ENCODE peak calls at places on chromosomes 11 and 22, in ten cellular contexts. One of them, this sample, is unnamed.

GRCh38 chr22:39287076-39287743 is 32.2 kb downstream of the RPL3 start:
- DNase-seq in thyroid gland: no peak
- DNase-seq in RWPE1: no peak
- DNase-seq in esophagus muscularis mucosa: no peak
- DNase-seq in tibial artery: no peak
- DNase-seq in BE2C: no peak
- DNase-seq in left ventricle myocardium inferior: no peak
- DNase-seq in fibroblast of villous mesenchyme: peak
- DNase-seq in uterus: no peak
- DNase-seq in WERI-Rb-1: no peak
- DNase-seq in this sample: no peak

GRCh38 chr22:45977551-45978274 is 751 bp upstream of the WNT7B start:
- DNase-seq in esophagus muscularis mucosa: no peak
- DNase-seq in WERI-Rb-1: peak
- DNase-seq in thyroid gland: peak
- DNase-seq in fibroblast of villous mesenchyme: no peak
- DNase-seq in RWPE1: no peak
- DNase-seq in BE2C: peak
- DNase-seq in uterus: no peak
- DNase-seq in tibial artery: no peak
- DNase-seq in left ventricle myocardium inferior: no peak
- DNase-seq in this sample: no peak

GRCh38 chr11:124081496-124081895 is 33.8 kb upstream of the VWA5A start:
- DNase-seq in tibial artery: no peak
- DNase-seq in fibroblast of villous mesenchyme: no peak
- DNase-seq in WERI-Rb-1: no peak
- DNase-seq in RWPE1: no peak
- DNase-seq in BE2C: no peak
- DNase-seq in esophagus muscularis mucosa: no peak
- DNase-seq in thyroid gland: no peak
- DNase-seq in uterus: no peak
- DNase-seq in left ventricle myocardium inferior: no peak
- DNase-seq in this sample: no peak

GRCh38 chr11:3341298-3341697 is 37.6 kb downstream of the ZNF195 start:
- DNase-seq in WERI-Rb-1: peak
- DNase-seq in BE2C: peak
- DNase-seq in left ventricle myocardium inferior: peak
- DNase-seq in fibroblast of villous mesenchyme: peak
- DNase-seq in RWPE1: peak
- DNase-seq in tibial artery: no peak
- DNase-seq in esophagus muscularis mucosa: no peak
- DNase-seq in uterus: no peak
- DNase-seq in thyroid gland: peak
- DNase-seq in this sample: no peak

GRCh38 chr11:124983674-124984511 is 29.9 kb downstream of the CCDC15 start:
- DNase-seq in thyroid gland: no peak
- DNase-seq in left ventricle myocardium inferior: no peak
- DNase-seq in esophagus muscularis mucosa: no peak
- DNase-seq in BE2C: no peak
- DNase-seq in WERI-Rb-1: no peak
- DNase-seq in fibroblast of villous mesenchyme: no peak
- DNase-seq in RWPE1: no peak
- DNase-seq in tibial artery: no peak
- DNase-seq in uterus: no peak
- DNase-seq in this sample: no peak

GRCh38 chr22:39765029-39765428 is 128.5 kb downstream of the ENTHD1 start:
- DNase-seq in esophagus muscularis mucosa: no peak
- DNase-seq in BE2C: no peak
- DNase-seq in uterus: no peak
- DNase-seq in left ventricle myocardium inferior: no peak
- DNase-seq in thyroid gland: no peak
- DNase-seq in tibial artery: no peak
- DNase-seq in WERI-Rb-1: no peak
- DNase-seq in RWPE1: no peak
- DNase-seq in fibroblast of villous mesenchyme: no peak
- DNase-seq in this sample: no peak

GRCh38 chr11:59144096-59144495 is 1.4 kb downstream of the FAM111A start:
- DNase-seq in RWPE1: no peak
- DNase-seq in tibial artery: no peak
- DNase-seq in left ventricle myocardium inferior: no peak
- DNase-seq in fibroblast of villous mesenchyme: no peak
- DNase-seq in esophagus muscularis mucosa: no peak
- DNase-seq in BE2C: no peak
- DNase-seq in thyroid gland: no peak
- DNase-seq in uterus: no peak
- DNase-seq in WERI-Rb-1: no peak
- DNase-seq in this sample: no peak

GRCh38 chr22:43467171-43467570 is 55.4 kb downstream of the MPPED1 start:
- DNase-seq in uterus: no peak
- DNase-seq in esophagus muscularis mucosa: no peak
- DNase-seq in RWPE1: no peak
- DNase-seq in fibroblast of villous mesenchyme: no peak
- DNase-seq in BE2C: no peak
- DNase-seq in thyroid gland: peak
- DNase-seq in WERI-Rb-1: no peak
- DNase-seq in tibial artery: no peak
- DNase-seq in left ventricle myocardium inferior: no peak
- DNase-seq in this sample: no peak

GRCh38 chr22:26168934-26169311 is 339 bp upstream of the SEZ6L start:
- DNase-seq in fibroblast of villous mesenchyme: no peak
- DNase-seq in tibial artery: no peak
- DNase-seq in BE2C: no peak
- DNase-seq in RWPE1: no peak
- DNase-seq in thyroid gland: no peak
- DNase-seq in esophagus muscularis mucosa: no peak
- DNase-seq in uterus: no peak
- DNase-seq in left ventricle myocardium inferior: peak
- DNase-seq in WERI-Rb-1: peak
- DNase-seq in this sample: no peak

GRCh38 chr22:41352058-41352457 is 29.7 kb upstream of the TEF start:
- DNase-seq in RWPE1: no peak
- DNase-seq in thyroid gland: no peak
- DNase-seq in fibroblast of villous mesenchyme: peak
- DNase-seq in tibial artery: no peak
- DNase-seq in esophagus muscularis mucosa: no peak
- DNase-seq in left ventricle myocardium inferior: no peak
- DNase-seq in WERI-Rb-1: no peak
- DNase-seq in uterus: no peak
- DNase-seq in BE2C: no peak
- DNase-seq in this sample: no peak

GRCh38 chr11:110992481-110992880 is 253.0 kb upstream of the POU2AF2 start:
- DNase-seq in BE2C: no peak
- DNase-seq in left ventricle myocardium inferior: no peak
- DNase-seq in esophagus muscularis mucosa: no peak
- DNase-seq in tibial artery: no peak
- DNase-seq in fibroblast of villous mesenchyme: no peak
- DNase-seq in thyroid gland: no peak
- DNase-seq in uterus: no peak
- DNase-seq in WERI-Rb-1: no peak
- DNase-seq in RWPE1: no peak
- DNase-seq in this sample: no peak

GRCh38 chr11:117950320-117950719 is 21.1 kb upstream of the TMPRSS13 start:
- DNase-seq in tibial artery: no peak
- DNase-seq in thyroid gland: peak
- DNase-seq in left ventricle myocardium inferior: no peak
- DNase-seq in BE2C: no peak
- DNase-seq in fibroblast of villous mesenchyme: no peak
- DNase-seq in esophagus muscularis mucosa: peak
- DNase-seq in RWPE1: no peak
- DNase-seq in uterus: no peak
- DNase-seq in WERI-Rb-1: no peak
- DNase-seq in this sample: peak
- TF ChIP-seq CTCF in tibial artery: no peak
- TF ChIP-seq CTCF in thyroid gland: no peak
- TF ChIP-seq CTCF in left ventricle myocardium inferior: peak
- TF ChIP-seq CTCF in BE2C: peak
- TF ChIP-seq CTCF in fibroblast of villous mesenchyme: no peak
- TF ChIP-seq CTCF in esophagus muscularis mucosa: no peak
- TF ChIP-seq CTCF in RWPE1: no peak
- TF ChIP-seq CTCF in uterus: no peak
- TF ChIP-seq CTCF in WERI-Rb-1: no peak
- TF ChIP-seq CTCF in this sample: no peak

GRCh38 chr11:46216040-46216764 is 61.3 kb upstream of the CREB3L1 start:
- DNase-seq in RWPE1: no peak
- DNase-seq in left ventricle myocardium inferior: no peak
- DNase-seq in BE2C: no peak
- DNase-seq in uterus: no peak
- DNase-seq in WERI-Rb-1: no peak
- DNase-seq in tibial artery: no peak
- DNase-seq in fibroblast of villous mesenchyme: peak
- DNase-seq in esophagus muscularis mucosa: no peak
- DNase-seq in thyroid gland: no peak
- DNase-seq in this sample: no peak

GRCh38 chr11:46215208-46215931 is 62.1 kb upstream of the CREB3L1 start:
- DNase-seq in BE2C: no peak
- DNase-seq in uterus: no peak
- DNase-seq in tibial artery: no peak
- DNase-seq in RWPE1: no peak
- DNase-seq in WERI-Rb-1: no peak
- DNase-seq in fibroblast of villous mesenchyme: no peak
- DNase-seq in esophagus muscularis mucosa: no peak
- DNase-seq in left ventricle myocardium inferior: no peak
- DNase-seq in thyroid gland: no peak
- DNase-seq in this sample: no peak

GRCh38 chr11:46210133-46210636 is 67.3 kb upstream of the CREB3L1 start:
- DNase-seq in thyroid gland: no peak
- DNase-seq in esophagus muscularis mucosa: no peak
- DNase-seq in left ventricle myocardium inferior: no peak
- DNase-seq in tibial artery: no peak
- DNase-seq in fibroblast of villous mesenchyme: peak
- DNase-seq in WERI-Rb-1: no peak
- DNase-seq in BE2C: no peak
- DNase-seq in RWPE1: peak
- DNase-seq in uterus: no peak
- DNase-seq in this sample: peak

GRCh38 chr11:46210856-46211255 is 66.6 kb upstream of the CREB3L1 start:
- DNase-seq in RWPE1: no peak
- DNase-seq in WERI-Rb-1: no peak
- DNase-seq in tibial artery: no peak
- DNase-seq in fibroblast of villous mesenchyme: no peak
- DNase-seq in left ventricle myocardium inferior: no peak
- DNase-seq in uterus: no peak
- DNase-seq in BE2C: no peak
- DNase-seq in thyroid gland: no peak
- DNase-seq in esophagus muscularis mucosa: no peak
- DNase-seq in this sample: no peak

GRCh38 chr11:46212720-46213119 is 64.7 kb upstream of the CREB3L1 start:
- DNase-seq in fibroblast of villous mesenchyme: no peak
- DNase-seq in esophagus muscularis mucosa: no peak
- DNase-seq in WERI-Rb-1: no peak
- DNase-seq in tibial artery: no peak
- DNase-seq in left ventricle myocardium inferior: no peak
- DNase-seq in RWPE1: no peak
- DNase-seq in thyroid gland: no peak
- DNase-seq in uterus: no peak
- DNase-seq in BE2C: no peak
- DNase-seq in this sample: no peak
- TF ChIP-seq CTCF in fibroblast of villous mesenchyme: no peak
- TF ChIP-seq CTCF in esophagus muscularis mucosa: no peak
- TF ChIP-seq CTCF in WERI-Rb-1: no peak
- TF ChIP-seq CTCF in tibial artery: no peak
- TF ChIP-seq CTCF in left ventricle myocardium inferior: no peak
- TF ChIP-seq CTCF in RWPE1: no peak
- TF ChIP-seq CTCF in thyroid gland: no peak
- TF ChIP-seq CTCF in uterus: no peak
- TF ChIP-seq CTCF in BE2C: no peak
- TF ChIP-seq CTCF in this sample: no peak

GRCh38 chr11:129061466-129062194 is 119.0 kb upstream of the TP53AIP1 start:
- DNase-seq in RWPE1: peak
- DNase-seq in WERI-Rb-1: no peak
- DNase-seq in fibroblast of villous mesenchyme: peak
- DNase-seq in left ventricle myocardium inferior: no peak
- DNase-seq in tibial artery: no peak
- DNase-seq in thyroid gland: no peak
- DNase-seq in BE2C: no peak
- DNase-seq in esophagus muscularis mucosa: no peak
- DNase-seq in uterus: no peak
- DNase-seq in this sample: no peak

GRCh38 chr11:129067454-129067853 is 124.7 kb downstream of the ARHGAP32 start:
- DNase-seq in tibial artery: no peak
- DNase-seq in RWPE1: no peak
- DNase-seq in thyroid gland: no peak
- DNase-seq in uterus: no peak
- DNase-seq in esophagus muscularis mucosa: no peak
- DNase-seq in left ventricle myocardium inferior: no peak
- DNase-seq in WERI-Rb-1: no peak
- DNase-seq in fibroblast of villous mesenchyme: no peak
- DNase-seq in BE2C: no peak
- DNase-seq in this sample: no peak

GRCh38 chr11:129063118-129063517 is 120.4 kb upstream of the TP53AIP1 start:
- DNase-seq in BE2C: no peak
- DNase-seq in uterus: no peak
- DNase-seq in RWPE1: no peak
- DNase-seq in tibial artery: no peak
- DNase-seq in thyroid gland: no peak
- DNase-seq in left ventricle myocardium inferior: no peak
- DNase-seq in fibroblast of villous mesenchyme: no peak
- DNase-seq in esophagus muscularis mucosa: no peak
- DNase-seq in WERI-Rb-1: no peak
- DNase-seq in this sample: no peak

GRCh38 chr11:129066229-129066628 is 123.6 kb upstream of the TP53AIP1 start:
- DNase-seq in left ventricle myocardium inferior: no peak
- DNase-seq in tibial artery: no peak
- DNase-seq in BE2C: no peak
- DNase-seq in fibroblast of villous mesenchyme: peak
- DNase-seq in WERI-Rb-1: no peak
- DNase-seq in esophagus muscularis mucosa: no peak
- DNase-seq in thyroid gland: no peak
- DNase-seq in uterus: no peak
- DNase-seq in RWPE1: no peak
- DNase-seq in this sample: no peak
- TF ChIP-seq CTCF in left ventricle myocardium inferior: no peak
- TF ChIP-seq CTCF in tibial artery: no peak
- TF ChIP-seq CTCF in BE2C: no peak
- TF ChIP-seq CTCF in fibroblast of villous mesenchyme: no peak
- TF ChIP-seq CTCF in WERI-Rb-1: no peak
- TF ChIP-seq CTCF in esophagus muscularis mucosa: no peak
- TF ChIP-seq CTCF in thyroid gland: no peak
- TF ChIP-seq CTCF in uterus: no peak
- TF ChIP-seq CTCF in RWPE1: no peak
- TF ChIP-seq CTCF in this sample: no peak

DNA sequence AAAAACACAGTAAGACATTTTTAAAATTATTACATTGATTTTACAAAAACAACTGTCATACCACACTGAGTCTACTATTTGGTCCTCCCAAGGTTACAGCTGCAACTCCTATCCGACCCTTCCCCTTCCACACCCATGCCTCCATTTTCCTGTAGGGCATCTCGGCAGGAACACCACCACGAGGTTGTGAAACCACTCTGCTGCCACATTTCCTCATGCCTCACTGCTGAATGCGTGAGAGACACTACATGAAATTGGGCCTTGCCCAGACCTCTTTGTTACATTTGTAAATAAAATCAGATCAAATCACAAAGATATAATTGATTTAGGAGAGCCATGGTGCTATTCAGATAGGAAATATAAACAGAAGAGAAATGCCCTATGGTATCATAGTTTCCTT is 2.0 kb downstream of the ARHGAP32 start:
- DNase-seq in BE2C: no peak
- DNase-seq in RWPE1: no peak
- DNase-seq in thyroid gland: no peak
- DNase-seq in left ventricle myocardium inferior: no peak
- DNase-seq in uterus: no peak
- DNase-seq in WERI-Rb-1: no peak
- DNase-seq in fibroblast of villous mesenchyme: peak
- DNase-seq in esophagus muscularis mucosa: no peak
- DNase-seq in tibial artery: no peak
- DNase-seq in this sample: no peak
- TF ChIP-seq CTCF in BE2C: no peak
- TF ChIP-seq CTCF in RWPE1: no peak
- TF ChIP-seq CTCF in thyroid gland: no peak
- TF ChIP-seq CTCF in left ventricle myocardium inferior: no peak
- TF ChIP-seq CTCF in uterus: no peak
- TF ChIP-seq CTCF in WERI-Rb-1: no peak
- TF ChIP-seq CTCF in fibroblast of villous mesenchyme: no peak
- TF ChIP-seq CTCF in esophagus muscularis mucosa: no peak
- TF ChIP-seq CTCF in tibial artery: no peak
- TF ChIP-seq CTCF in this sample: no peak

This sample was measured in osteocyte.